ENCODE peak calls at places on chromosome 16, in five cellular contexts. M is HCT116, K is breast epithelium, E is mammary epithelial cell, Q is cardiac muscle cell. S is an unnamed sample.

GRCh38 chr16:14111713-14112538 is 40.8 kb downstream of the MRTFB start:
- DNase-seq in E (peak), K (peak), Q (no peak), M (no peak), S (no peak)

GRCh38 chr16:78669994-78670393 is 570.5 kb downstream of the WWOX start:
- DNase-seq in Q (no peak), E (no peak), M (no peak), K (peak), S (no peak)

GRCh38 chr16:21663889-21664647 is at the start of gene OTOA:
- DNase-seq in E (no peak), Q (peak), M (no peak), K (no peak), S (no peak)

GRCh38 chr16:51137097-51137496 is 14.0 kb downstream of the SALL1 start:
- DNase-seq in K (no peak), M (no peak), Q (no peak), E (no peak), S (no peak)

GRCh38 chr16:80599466-80599865 is 58.7 kb downstream of the DYNLRB2 start:
- DNase-seq in M (no peak), E (no peak), K (no peak), Q (no peak), S (no peak)

GRCh38 chr16:54938351-54939346 is 8.0 kb downstream of the IRX5 start:
- DNase-seq in K (no peak), M (no peak), Q (no peak), E (peak), S (no peak)

GRCh38 chr16:11413907-11414595 is 68.8 kb downstream of the RMI2 start:
- DNase-seq in E (no peak), K (no peak), M (no peak), Q (no peak), S (no peak)

GRCh38 chr16:48269011-48269410 is 21.7 kb upstream of the ABCC11 start:
- DNase-seq in K (no peak), Q (no peak), M (no peak), E (no peak), S (no peak)

GRCh38 chr16:80231888-80232287 is 308.9 kb upstream of the DYNLRB2 start:
- DNase-seq in E (peak), K (no peak), M (no peak), Q (no peak), S (peak)

GRCh38 chr16:9422769-9423513 is 331.5 kb downstream of the HAPSTR1 start:
- DNase-seq in M (no peak), Q (no peak), K (no peak), E (no peak), S (no peak)

GRCh38 chr16:69469807-69470561 is 45.6 kb downstream of the CYB5B start:
- DNase-seq in E (no peak), K (no peak), Q (no peak), M (no peak), S (no peak)

GRCh38 chr16:9824191-9824590 is 358.0 kb downstream of the GRIN2A start:
- DNase-seq in M (no peak), E (no peak), K (no peak), Q (no peak), S (no peak)

GRCh38 chr16:28163699-28164584 is 47.8 kb downstream of the XPO6 start:
- DNase-seq in Q (no peak), E (no peak), K (no peak), M (no peak), S (peak)

GRCh38 chr16:106623-107324 is 28.7 kb downstream of the MPG start:
- DNase-seq in M (peak), K (no peak), E (peak), Q (peak), S (peak)

GRCh38 chr16:28875134-28876015 is 2.9 kb upstream of the ATP2A1 start:
- DNase-seq in M (no peak), Q (no peak), K (no peak), E (no peak), S (no peak)

GRCh38 chr16:87207965-87208364 is 109.2 kb downstream of the C16orf95 start:
- DNase-seq in E (no peak), Q (no peak), M (no peak), K (no peak), S (no peak)

GRCh38 chr16:50602531-50603205 is 54.5 kb downstream of the NKD1 start:
- DNase-seq in Q (no peak), M (no peak), E (peak), K (peak), S (no peak)

GRCh38 chr16:71540-72341 is 690 bp downstream of the RHBDF1 start:
- DNase-seq in Q (peak), E (peak), K (peak), M (peak), S (no peak)

GRCh38 chr16:56534847-56535383 is 15.1 kb upstream of the BBS2 start:
- DNase-seq in M (no peak), E (no peak), Q (no peak), K (no peak), S (no peak)

GRCh38 chr16:50259334-50260205 is 6.8 kb upstream of the ADCY7 start:
- DNase-seq in K (no peak), Q (no peak), E (no peak), M (no peak), S (no peak)

GRCh38 chr16:77759821-77760220 is 28.5 kb upstream of the VAT1L start:
- DNase-seq in K (no peak), E (no peak), M (no peak), Q (no peak), S (no peak)

GRCh38 chr16:86751081-86752030 is 173.0 kb downstream of the FOXL1 start:
- DNase-seq in M (no peak), E (peak), Q (no peak), K (peak), S (no peak)

GRCh38 chr16:4976611-4977145 is 18.5 kb downstream of the SEC14L5 start:
- DNase-seq in E (no peak), M (no peak), Q (no peak), K (no peak), S (no peak)

GRCh38 chr16:47392114-47392513 is 68.7 kb downstream of the ITFG1 start:
- DNase-seq in Q (no peak), E (peak), M (peak), K (no peak), S (no peak)

GRCh38 chr16:62404857-62405611 is 368.8 kb upstream of the CDH8 start:
- DNase-seq in Q (no peak), K (no peak), E (no peak), M (no peak), S (no peak)

GRCh38 chr16:54077412-54077821 is 209.2 kb downstream of the IRX3 start:
- DNase-seq in M (no peak), K (no peak), E (peak), Q (no peak), S (peak)

GRCh38 chr16:31476305-31477219 is 4.6 kb downstream of the TGFB1I1 start:
- DNase-seq in Q (peak), K (no peak), M (no peak), E (no peak), S (no peak)

GRCh38 chr16:51822471-51822870 is 671.4 kb upstream of the SALL1 start:
- DNase-seq in E (no peak), M (no peak), K (no peak), Q (no peak), S (no peak)

GRCh38 chr16:47016700-47017133 is 43.2 kb upstream of the DNAJA2 start:
- DNase-seq in E (no peak), K (no peak), M (no peak), Q (no peak), S (no peak)

GRCh38 chr16:35751191-35751941 is 2292.0 kb downstream of the TP53TG3F start:
- DNase-seq in E (no peak), M (no peak), Q (no peak), K (no peak), S (no peak)

GRCh38 chr16:27628216-27628945 is 78.4 kb downstream of the KATNIP start:
- DNase-seq in Q (peak), M (no peak), K (no peak), E (no peak), S (no peak)

GRCh38 chr16:57530104-57530522 is 6.3 kb downstream of the CCDC102A start:
- DNase-seq in M (no peak), E (no peak), Q (no peak), K (no peak), S (no peak)

GRCh38 chr16:19165101-19165500 is 2.9 kb upstream of the SYT17 start:
- DNase-seq in Q (no peak), E (no peak), K (no peak), M (no peak), S (no peak)

GRCh38 chr16:19164285-19164684 is 3.8 kb upstream of the SYT17 start:
- DNase-seq in M (no peak), K (no peak), E (no peak), Q (no peak), S (no peak)

GRCh38 chr16:19168173-19169080 is at the start of gene SYT17:
- DNase-seq in Q (peak), E (no peak), K (no peak), M (no peak), S (no peak)

GRCh38 chr16:19167710-19168172 is 299 bp upstream of the SYT17 start:
- DNase-seq in Q (peak), K (peak), M (peak), E (peak), S (no peak)

DNA sequence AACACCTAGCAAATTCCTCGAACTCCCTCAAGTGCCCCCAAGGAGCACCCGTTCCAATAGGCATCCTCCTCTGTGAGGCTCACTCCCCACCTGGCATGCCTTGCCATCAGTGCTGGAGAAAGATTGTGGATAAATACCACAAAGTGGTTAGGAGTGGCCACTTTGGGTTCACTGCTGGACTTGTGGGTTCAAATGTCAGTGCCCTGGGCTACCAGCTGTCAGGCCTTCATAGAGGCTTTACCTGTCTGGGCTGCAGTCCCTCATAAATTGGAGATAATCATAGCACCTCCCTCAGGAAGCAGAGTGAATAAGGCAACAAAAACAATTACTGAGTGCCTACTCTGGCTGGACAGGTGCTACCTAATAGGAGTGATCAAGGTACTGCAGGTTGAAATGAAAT is 1.5 kb upstream of the SYT17 start:
- DNase-seq in Q (no peak), E (no peak), K (no peak), M (peak), S (no peak)
- TF ChIP-seq CTCF in Q (no peak), E (no peak), K (no peak), M (no peak), S (no peak)

GRCh38 chr16:17770104-17770503 is 299.3 kb upstream of the XYLT1 start:
- DNase-seq in K (no peak), M (no peak), Q (no peak), E (no peak), S (no peak)
- TF ChIP-seq CTCF in K (no peak), M (no peak), Q (no peak), E (no peak), S (no peak)

GRCh38 chr16:68347605-68348004 is 36.8 kb downstream of the PRMT7 start:
- DNase-seq in M (no peak), E (no peak), K (no peak), Q (no peak), S (no peak)

GRCh38 chr16:68344252-68344651 is 33.4 kb downstream of the PRMT7 start:
- DNase-seq in Q (no peak), E (no peak), M (no peak), K (no peak), S (no peak)

GRCh38 chr16:68346892-68347480 is 36.2 kb downstream of the PRMT7 start:
- DNase-seq in K (no peak), M (no peak), Q (no peak), E (no peak), S (no peak)

GRCh38 chr16:68345351-68345810 is 34.6 kb downstream of the PRMT7 start:
- DNase-seq in E (no peak), M (no peak), K (no peak), Q (no peak), S (no peak)

DNA sequence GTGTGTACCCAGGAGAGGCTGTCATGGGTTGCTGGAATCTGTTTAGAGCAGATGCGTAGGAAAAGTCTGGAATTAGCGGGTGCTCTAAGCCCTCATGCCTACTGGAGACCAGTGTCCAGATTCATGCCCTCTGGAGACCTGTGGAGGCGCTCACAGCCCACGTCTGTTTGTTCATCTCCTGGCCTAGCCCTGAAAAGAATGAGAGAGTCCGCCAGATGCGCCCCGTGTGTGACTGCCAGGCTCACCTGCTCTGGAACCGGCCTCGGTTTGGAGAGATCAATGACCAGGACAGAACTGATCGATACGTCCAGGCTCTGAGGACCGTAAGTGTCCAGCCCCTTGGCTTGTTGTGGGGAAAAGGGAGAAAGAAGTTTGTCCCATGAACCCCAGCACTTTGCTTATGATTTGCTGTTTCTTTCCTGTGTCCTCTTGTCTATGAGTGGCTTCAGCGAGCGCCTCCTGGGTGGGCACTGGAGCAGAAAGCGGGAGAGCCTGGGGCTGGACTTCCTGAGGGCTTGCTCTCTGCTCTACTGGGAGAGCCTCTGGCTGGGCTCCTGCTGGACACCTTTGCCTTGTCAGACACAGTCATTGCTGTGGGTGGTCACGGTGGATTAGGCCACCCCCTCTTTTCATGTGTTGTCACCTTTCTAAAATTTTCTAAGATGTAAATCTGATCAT is 35.3 kb downstream of the PRMT7 start:
- DNase-seq in Q (no peak), E (no peak), M (no peak), K (no peak), S (no peak)
- TF ChIP-seq CTCF in Q (no peak), E (no peak), M (no peak), K (no peak), S (no peak)

GRCh38 chr16:73172621-73173312 is 124.8 kb upstream of the ZFHX3 start:
- DNase-seq in Q (peak), K (peak), E (peak), M (no peak), S (peak)
- TF ChIP-seq CTCF in Q (peak), K (peak), E (peak), M (peak), S (no peak)

DNA sequence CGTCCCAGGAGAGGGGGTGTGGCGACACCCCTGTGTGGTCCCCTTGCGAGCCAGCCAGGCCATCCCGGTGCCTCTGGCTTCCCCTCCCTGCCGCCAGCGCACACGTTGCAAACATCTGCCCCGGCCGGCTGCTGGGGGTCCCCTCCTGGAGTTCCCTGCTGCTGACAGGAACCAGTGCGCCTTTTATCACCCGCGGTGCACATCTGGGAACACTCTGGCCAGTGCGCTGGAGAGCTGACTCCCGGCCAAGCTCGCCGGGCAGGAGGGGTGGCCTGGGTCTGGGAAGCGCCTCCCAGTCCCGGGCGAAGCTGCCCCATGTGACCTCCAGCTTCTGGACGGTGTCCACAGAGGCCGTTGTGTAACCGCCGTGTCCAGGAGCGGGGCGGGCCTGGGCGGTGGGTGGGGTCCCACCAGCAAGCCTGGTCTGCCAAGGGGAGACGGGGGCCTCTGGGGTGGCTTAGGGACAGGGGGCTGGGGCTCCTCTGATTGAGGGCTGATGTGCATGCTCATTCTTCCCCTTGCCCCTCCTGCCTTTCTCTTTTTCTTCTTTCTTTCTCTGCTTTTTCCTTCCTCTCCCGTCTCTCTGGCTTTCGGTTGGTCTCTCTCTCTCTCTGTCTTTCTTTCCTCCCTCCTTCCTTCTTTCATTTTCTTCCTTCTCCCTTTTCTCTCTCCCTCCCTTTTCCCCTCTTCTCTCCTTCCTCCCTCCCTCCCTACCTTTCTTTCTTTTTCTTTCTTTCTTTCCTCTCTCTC is 25.2 kb upstream of the CIBAR2 start:
- DNase-seq in M (no peak), Q (peak), K (peak), E (no peak), S (no peak)
- TF ChIP-seq CTCF in M (no peak), Q (no peak), K (no peak), E (no peak), S (no peak)

GRCh38 chr16:19846421-19846820 is 38.2 kb downstream of the GPRC5B start:
- DNase-seq in E (no peak), M (no peak), K (no peak), Q (no peak), S (no peak)

GRCh38 chr16:19842758-19843157 is 41.9 kb downstream of the GPRC5B start:
- DNase-seq in M (no peak), Q (no peak), E (no peak), K (no peak), S (no peak)

GRCh38 chr16:19843371-19843770 is 41.3 kb downstream of the GPRC5B start:
- DNase-seq in Q (no peak), K (no peak), M (no peak), E (peak), S (no peak)

GRCh38 chr16:19841184-19841583 is 43.5 kb downstream of the GPRC5B start:
- DNase-seq in Q (no peak), M (no peak), K (no peak), E (no peak), S (no peak)

DNA sequence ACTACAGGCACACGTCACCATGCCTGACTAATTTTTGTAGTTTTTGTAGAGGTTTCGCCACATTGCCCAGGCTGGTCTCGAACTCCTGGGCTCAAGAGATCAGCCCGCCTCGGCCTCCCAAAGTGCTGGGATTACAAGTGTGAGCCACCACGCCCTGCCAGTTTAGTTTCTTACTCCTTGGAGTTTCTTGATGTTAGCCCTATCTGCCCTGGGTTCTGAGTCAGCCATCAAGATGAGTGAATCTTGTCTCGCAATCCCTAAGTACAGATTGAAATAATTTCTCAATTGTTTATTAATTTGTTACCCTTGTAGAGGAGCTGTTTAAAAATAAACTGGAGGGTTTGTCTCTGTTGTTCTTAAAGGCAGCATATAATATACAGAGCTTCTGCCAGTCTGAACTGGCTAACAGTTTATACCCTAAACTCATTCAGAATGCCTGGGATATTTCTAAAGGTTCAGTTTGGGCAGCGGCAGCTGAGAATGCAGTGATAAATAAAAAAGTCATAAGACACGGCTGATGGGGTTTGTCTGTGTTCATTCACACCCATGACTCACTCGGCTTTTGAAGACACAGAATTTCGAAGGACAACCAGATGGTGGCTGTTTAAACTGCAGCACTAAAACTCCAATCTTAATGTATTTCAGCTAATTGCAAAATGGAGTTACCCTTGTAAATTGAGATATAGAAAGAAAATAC is 39.6 kb downstream of the GPRC5B start:
- DNase-seq in Q (no peak), E (no peak), K (no peak), M (no peak), S (no peak)
- TF ChIP-seq CTCF in Q (no peak), E (no peak), K (no peak), M (no peak), S (no peak)

DNA sequence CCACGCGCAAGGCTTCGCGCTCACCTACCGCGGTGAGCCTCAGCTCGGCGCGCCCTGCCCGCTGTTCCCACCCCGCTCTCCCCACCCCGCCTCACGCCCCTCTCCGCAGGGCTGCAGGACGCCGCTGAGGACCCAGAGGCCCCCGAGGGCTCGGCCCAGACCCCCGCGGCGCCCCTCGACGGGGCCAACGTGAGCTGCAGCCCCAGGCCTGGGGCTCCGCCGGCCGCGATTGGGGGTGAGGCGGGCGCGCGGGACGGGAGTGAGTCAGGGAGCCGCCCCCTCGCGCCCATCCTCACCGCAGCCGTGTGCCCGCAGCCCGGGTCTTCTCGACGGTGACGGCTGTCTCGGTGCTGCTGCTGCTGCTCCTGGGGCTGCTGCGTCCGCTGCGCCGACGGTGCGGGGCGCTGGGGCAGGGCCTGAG is 1.9 kb upstream of the PAQR4 start:
- DNase-seq in Q (no peak), K (no peak), M (no peak), E (no peak), S (no peak)
- TF ChIP-seq CTCF in Q (no peak), K (no peak), M (no peak), E (no peak), S (no peak)

DNA sequence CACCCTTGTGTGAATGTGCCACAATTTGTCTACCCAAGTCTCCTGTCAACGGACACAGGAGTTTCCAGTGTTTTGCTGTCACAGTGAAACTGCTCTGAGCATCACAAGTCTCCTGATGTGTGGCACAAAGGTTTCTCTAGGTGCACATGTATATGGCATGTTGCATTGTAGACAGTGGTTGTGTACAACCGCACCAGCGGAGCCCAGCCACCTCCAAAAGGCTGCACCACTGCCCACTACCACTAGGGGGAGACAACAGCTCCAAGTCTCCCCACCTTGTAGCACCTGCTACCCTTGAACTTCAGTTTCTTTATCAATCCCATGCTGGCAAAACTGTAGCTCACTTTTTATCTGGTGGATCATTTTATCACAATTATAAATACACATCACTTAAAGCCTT is 95.5 kb upstream of the ZNF469 start:
- DNase-seq in K (no peak), E (no peak), Q (no peak), M (peak), S (no peak)
- TF ChIP-seq CTCF in K (no peak), E (peak), Q (peak), M (peak), S (peak)

S was measured in AG04449.